ENCODE peak calls at places on chromosome 4, in four cellular contexts. One of them, this sample, is unnamed. For H3K4me1, the result is how much of the 10 kb centered on the place peaks cover.

GRCh38 chr4:107939307-107939706 is 8.0 kb downstream of the CYP2U1 start:
- DNase-seq in tibial nerve: no peak
- DNase-seq in uterus: no peak
- DNase-seq in testis: no peak
- DNase-seq in this sample: no peak

GRCh38 chr4:22129454-22130075 is 181.0 kb upstream of the KCNIP4 start:
- DNase-seq in tibial nerve: no peak
- DNase-seq in uterus: no peak
- DNase-seq in testis: peak
- DNase-seq in this sample: no peak

GRCh38 chr4:67744561-67745283 is 9.5 kb downstream of the GNRHR start:
- DNase-seq in tibial nerve: no peak
- DNase-seq in uterus: no peak
- DNase-seq in testis: no peak
- DNase-seq in this sample: no peak

GRCh38 chr4:94641702-94642560 is 115.8 kb upstream of the BMPR1B start:
- DNase-seq in tibial nerve: no peak
- DNase-seq in uterus: no peak
- DNase-seq in testis: no peak
- DNase-seq in this sample: no peak

GRCh38 chr4:16418814-16419213 is 192.5 kb upstream of the TAPT1 start:
- DNase-seq in tibial nerve: no peak
- DNase-seq in uterus: no peak
- DNase-seq in testis: no peak
- DNase-seq in this sample: no peak

GRCh38 chr4:92099851-92100250 is 203.9 kb upstream of the GRID2 start:
- DNase-seq in tibial nerve: no peak
- DNase-seq in uterus: no peak
- DNase-seq in testis: no peak
- DNase-seq in this sample: no peak

GRCh38 chr4:119138046-119138445 is 2.4 kb downstream of the MYOZ2 start:
- DNase-seq in tibial nerve: no peak
- DNase-seq in uterus: no peak
- DNase-seq in testis: no peak
- DNase-seq in this sample: no peak

GRCh38 chr4:79255793-79256192 is 70.1 kb downstream of the NAA11 start:
- DNase-seq in tibial nerve: no peak
- DNase-seq in uterus: no peak
- DNase-seq in testis: peak
- DNase-seq in this sample: no peak

GRCh38 chr4:726235-726787 is 20.7 kb downstream of the PCGF3 start:
- DNase-seq in tibial nerve: no peak
- DNase-seq in uterus: no peak
- DNase-seq in testis: no peak
- DNase-seq in this sample: no peak

GRCh38 chr4:143762511-143762910 is 62.0 kb upstream of the FREM3 start:
- DNase-seq in tibial nerve: no peak
- DNase-seq in uterus: no peak
- DNase-seq in testis: no peak
- DNase-seq in this sample: no peak

GRCh38 chr4:15756361-15756861 is 21.7 kb upstream of the CD38 start:
- DNase-seq in tibial nerve: no peak
- DNase-seq in uterus: no peak
- DNase-seq in testis: no peak
- DNase-seq in this sample: no peak

GRCh38 chr4:2837904-2838496 is 5.6 kb upstream of the ADD1 start:
- DNase-seq in tibial nerve: peak
- DNase-seq in uterus: peak
- DNase-seq in testis: peak
- DNase-seq in this sample: no peak

GRCh38 chr4:24805036-24805435 is 9.7 kb downstream of the SOD3 start:
- DNase-seq in tibial nerve: no peak
- DNase-seq in uterus: no peak
- DNase-seq in testis: no peak
- DNase-seq in this sample: no peak

GRCh38 chr4:142144813-142145212 is 508.4 kb downstream of the IL15 start:
- DNase-seq in tibial nerve: no peak
- DNase-seq in uterus: no peak
- DNase-seq in testis: no peak
- DNase-seq in this sample: no peak

GRCh38 chr4:142142403-142142802 is 506.0 kb downstream of the IL15 start:
- DNase-seq in tibial nerve: no peak
- DNase-seq in uterus: no peak
- DNase-seq in testis: no peak
- DNase-seq in this sample: no peak

DNA sequence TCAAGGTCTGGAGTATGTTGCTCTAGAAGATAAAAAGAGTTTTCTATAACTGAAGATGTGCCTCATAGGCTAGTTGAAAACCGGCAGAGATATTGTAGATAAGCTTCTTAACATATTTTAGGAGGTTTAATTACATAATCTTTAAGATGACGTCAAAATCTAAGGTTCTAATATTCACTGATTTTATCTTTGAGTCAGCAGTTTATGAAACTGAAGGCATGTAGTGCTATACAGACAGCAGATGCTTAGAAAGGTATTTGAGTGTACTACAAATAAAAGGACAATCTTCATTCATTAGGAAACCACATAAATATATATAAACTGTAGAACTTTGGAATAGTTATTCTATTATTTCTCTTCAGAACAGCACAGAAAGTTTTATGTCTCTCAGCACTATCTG is 504.8 kb downstream of the IL15 start:
- DNase-seq in tibial nerve: no peak
- DNase-seq in uterus: no peak
- DNase-seq in testis: no peak
- DNase-seq in this sample: no peak
- H3K4me1 ChIP-seq in tibial nerve: under half
- H3K4me1 ChIP-seq in uterus: under half
- H3K4me1 ChIP-seq in testis: under half
- H3K4me1 ChIP-seq in this sample: under half

DNA sequence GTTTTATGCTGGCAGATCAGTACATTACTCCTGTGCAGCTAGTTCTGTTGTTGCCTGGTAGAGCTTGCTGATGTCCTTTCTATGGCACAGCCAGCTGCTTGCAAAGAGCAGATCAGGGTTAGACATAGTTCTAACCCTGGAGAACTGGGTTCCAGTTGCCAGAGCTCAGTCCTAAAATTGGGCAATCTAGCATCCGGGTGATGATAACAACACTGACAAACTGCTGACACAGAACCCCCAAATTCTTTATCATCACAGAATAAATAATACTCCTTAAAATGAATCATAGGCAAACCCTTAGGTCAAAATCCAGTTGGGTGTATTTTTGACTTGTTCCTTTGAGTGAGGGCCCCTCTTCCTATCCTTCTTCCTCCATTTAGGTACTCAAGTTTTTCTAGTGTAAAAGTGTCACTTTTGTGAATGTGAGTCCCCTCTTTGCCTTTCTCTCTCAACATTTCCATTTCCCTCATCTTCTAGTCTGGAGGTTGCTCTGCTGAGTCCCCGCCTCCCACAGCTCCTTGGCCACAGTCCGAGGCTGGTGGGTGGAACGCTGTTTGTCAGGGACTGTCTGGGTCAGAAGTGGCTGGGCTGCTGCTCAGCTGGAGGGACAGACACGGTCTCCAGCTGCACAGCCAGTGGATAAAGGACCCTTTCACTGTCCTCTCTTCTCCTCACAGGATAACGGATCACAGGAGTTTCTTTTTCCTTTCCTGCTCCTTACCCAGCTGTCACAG is 93.6 kb upstream of the RASGEF1B start:
- DNase-seq in tibial nerve: peak
- DNase-seq in uterus: peak
- DNase-seq in testis: peak
- DNase-seq in this sample: peak
- H3K4me3 ChIP-seq in tibial nerve: peak
- H3K4me3 ChIP-seq in uterus: no peak
- H3K4me3 ChIP-seq in testis: no peak
- H3K4me3 ChIP-seq in this sample: no peak

GRCh38 chr4:159105761-159106243 is 2.9 kb downstream of the RAPGEF2 start:
- DNase-seq in tibial nerve: peak
- DNase-seq in uterus: no peak
- DNase-seq in testis: no peak
- DNase-seq in this sample: no peak
- H3K27ac ChIP-seq in tibial nerve: peak
- H3K27ac ChIP-seq in uterus: no peak
- H3K27ac ChIP-seq in testis: no peak
- H3K27ac ChIP-seq in this sample: peak

GRCh38 chr4:109989044-109989443 is 76.4 kb downstream of the EGF start:
- DNase-seq in tibial nerve: no peak
- DNase-seq in uterus: no peak
- DNase-seq in testis: no peak
- DNase-seq in this sample: no peak
- H3K4me1 ChIP-seq in tibial nerve: under half
- H3K4me1 ChIP-seq in uterus: under half
- H3K4me1 ChIP-seq in testis: under half
- H3K4me1 ChIP-seq in this sample: under half